ENCODE peak calls at places on chromosomes 16 and 17, in nine cellular contexts. I is NCI-H1694; R is NCI-H187; J is effector CD4-positive, alpha-beta T cell; B is AML-193; P is WTC11; L is T-helper 2 cell; H is GF-D8; C is AG08395. U is an unnamed sample.

GRCh38 chr16:72287646-72288045 is 115.7 kb upstream of the PMFBP1 start:
- DNase-seq in I (no peak), R (no peak), J (no peak), B (no peak), P (no peak), L (no peak), H (no peak), C (no peak), U (no peak)

GRCh38 chr16:86951831-86952598 is 365.2 kb downstream of the C16orf95 start:
- DNase-seq in I (no peak), R (no peak), J (no peak), B (no peak), P (no peak), L (no peak), H (no peak), C (peak; percentile 89), U (no peak)

GRCh38 chr17:73566905-73567782 is 77.1 kb downstream of the SDK2 start:
- DNase-seq in I (no peak), R (no peak), J (no peak), B (no peak), P (no peak), L (no peak), H (no peak), C (no peak), U (no peak)

GRCh38 chr17:81392909-81393654 is 2.2 kb upstream of the BAHCC1 start:
- DNase-seq in I (no peak), R (no peak), J (no peak), B (no peak), P (peak; percentile 49), L (no peak), H (no peak), C (no peak), U (peak; percentile 71)

GRCh38 chr16:84893849-84894599 is 74.2 kb downstream of the CRISPLD2 start:
- DNase-seq in I (no peak), R (no peak), J (no peak), B (peak; percentile 75), P (no peak), L (no peak), H (peak; percentile 70), C (no peak), U (peak; percentile 2)

GRCh38 chr16:52914428-52914827 is 138.3 kb downstream of the CHD9NB start:
- DNase-seq in I (no peak), R (no peak), J (no peak), B (no peak), P (peak; percentile 36), L (no peak), H (no peak), C (no peak), U (peak; percentile 6)

GRCh38 chr17:81031571-81032550 is 3.1 kb upstream of the BAIAP2 start:
- DNase-seq in I (peak; percentile 41), R (no peak), J (no peak), B (no peak), P (no peak), L (no peak), H (no peak), C (no peak), U (peak; percentile 34)

GRCh38 chr16:24553983-24554382 is 14.6 kb downstream of the RBBP6 start:
- DNase-seq in I (no peak), R (no peak), J (no peak), B (no peak), P (no peak), L (no peak), H (no peak), C (no peak), U (no peak)

GRCh38 chr17:35073991-35074627 is 10.6 kb upstream of the RFFL start:
- DNase-seq in I (no peak), R (no peak), J (no peak), B (no peak), P (no peak), L (no peak), H (no peak), C (no peak), U (no peak)

GRCh38 chr17:40564195-40564882 is 933 bp downstream of the CCR7 start:
- DNase-seq in I (no peak), R (no peak), J (peak; percentile 41), B (no peak), P (no peak), L (peak; percentile 37), H (no peak), C (no peak), U (no peak)

GRCh38 chr17:1069847-1070246 is 72.9 kb downstream of the TIMM22 start:
- DNase-seq in I (no peak), R (no peak), J (no peak), B (no peak), P (no peak), L (no peak), H (no peak), C (no peak), U (no peak)

GRCh38 chr17:378068-378467 is 25.5 kb upstream of the RPH3AL start:
- DNase-seq in I (no peak), R (no peak), J (no peak), B (no peak), P (no peak), L (no peak), H (no peak), C (no peak), U (no peak)

GRCh38 chr17:9389116-9389515 is 186.5 kb downstream of the STX8 start:
- DNase-seq in I (no peak), R (no peak), J (no peak), B (no peak), P (no peak), L (no peak), H (no peak), C (peak; percentile 31), U (peak; percentile 3)

GRCh38 chr16:65537336-65537735 is 415.5 kb upstream of the CDH11 start:
- DNase-seq in I (no peak), R (no peak), J (no peak), B (no peak), P (no peak), L (no peak), H (no peak), C (peak; percentile 11), U (no peak)

GRCh38 chr16:61105544-61105943 is 930.7 kb downstream of the CDH8 start:
- DNase-seq in I (no peak), R (no peak), J (no peak), B (no peak), P (no peak), L (no peak), H (no peak), C (no peak), U (no peak)

GRCh38 chr16:68707341-68708152 is 29.5 kb upstream of the CDH1 start:
- DNase-seq in I (no peak), R (no peak), J (no peak), B (no peak), P (peak; percentile 67), L (no peak), H (no peak), C (no peak), U (peak; percentile 22)

GRCh38 chr17:9875441-9875840 is 29.6 kb downstream of the RCVRN start:
- DNase-seq in I (no peak), R (no peak), J (no peak), B (no peak), P (no peak), L (no peak), H (no peak), C (peak; percentile 79), U (no peak)

GRCh38 chr16:83676056-83676455 is 131.7 kb upstream of the HSBP1 start:
- DNase-seq in I (no peak), R (no peak), J (no peak), B (no peak), P (no peak), L (no peak), H (no peak), C (no peak), U (no peak)

GRCh38 chr17:75024686-75025397 is 12.4 kb downstream of the MRPL58 start:
- DNase-seq in I (no peak), R (no peak), J (no peak), B (no peak), P (no peak), L (no peak), H (no peak), C (no peak), U (no peak)

GRCh38 chr17:35373984-35374765 is 754 bp upstream of the SLFN11 start:
- DNase-seq in I (no peak), R (peak; percentile 65), J (peak; percentile 9), B (peak; percentile 78), P (peak; percentile 41), L (peak; percentile 25), H (peak; percentile 31), C (peak; percentile 55), U (no peak)

GRCh38 chr17:10115536-10115932 is 82.9 kb downstream of the GAS7 start:
- DNase-seq in I (no peak), R (no peak), J (no peak), B (no peak), P (no peak), L (no peak), H (no peak), C (no peak), U (no peak)

GRCh38 chr16:31460582-31461002 is 1.3 kb downstream of the ARMC5 start:
- DNase-seq in I (no peak), R (no peak), J (no peak), B (peak; percentile 60), P (no peak), L (no peak), H (no peak), C (peak; percentile 55), U (peak; percentile 54)

GRCh38 chr16:48373258-48374050 is 11.8 kb downstream of the SIAH1 start:
- DNase-seq in I (no peak), R (no peak), J (no peak), B (peak; percentile 13), P (no peak), L (no peak), H (no peak), C (no peak), U (no peak)

GRCh38 chr17:36939944-36940312 is 2.7 kb downstream of the LHX1 start:
- DNase-seq in I (no peak), R (no peak), J (no peak), B (no peak), P (peak; percentile 30), L (no peak), H (no peak), C (no peak), U (peak; percentile 41)

GRCh38 chr16:16928532-16929101 is 542.1 kb downstream of the XYLT1 start:
- DNase-seq in I (no peak), R (no peak), J (no peak), B (no peak), P (no peak), L (no peak), H (no peak), C (no peak), U (no peak)

GRCh38 chr17:1776328-1776727 is 14.5 kb downstream of the SERPINF1 start:
- DNase-seq in I (no peak), R (no peak), J (no peak), B (no peak), P (no peak), L (no peak), H (no peak), C (no peak), U (no peak)

GRCh38 chr17:31320791-31321190 is 631 bp downstream of the EVI2A start:
- DNase-seq in I (no peak), R (no peak), J (no peak), B (no peak), P (no peak), L (no peak), H (no peak), C (no peak), U (no peak)

GRCh38 chr17:45381001-45381400 is 51.7 kb downstream of the ARHGAP27 start:
- DNase-seq in I (no peak), R (no peak), J (no peak), B (no peak), P (no peak), L (no peak), H (no peak), C (no peak), U (no peak)

GRCh38 chr16:67260426-67261063 is 11.8 kb downstream of the SLC9A5 start:
- DNase-seq in I (peak; percentile 60), R (no peak), J (no peak), B (peak; percentile 72), P (no peak), L (no peak), H (peak; percentile 20), C (peak; percentile 63), U (peak; percentile 51)

GRCh38 chr16:58451945-58452401 is 48.0 kb upstream of the NDRG4 start:
- DNase-seq in I (no peak), R (no peak), J (no peak), B (no peak), P (no peak), L (no peak), H (no peak), C (peak; percentile 38), U (peak; percentile 41)

GRCh38 chr16:19696961-19697360 is 21.1 kb downstream of the KNOP1 start:
- DNase-seq in I (no peak), R (no peak), J (no peak), B (no peak), P (no peak), L (no peak), H (no peak), C (no peak), U (peak; percentile 98)